ENCODE peak calls at places on chromosomes 7 and 10, in five cellular contexts. One of them, this sample, is unnamed.

GRCh38 chr7:4204530-4205165 is 477.4 kb upstream of the FOXK1 start:
- DNase-seq in left lung: no peak
- DNase-seq in CD8-positive, alpha-beta memory T cell: peak; percentile 21
- DNase-seq in H9: peak; percentile 86
- DNase-seq in CD8-positive, alpha-beta T cell: no peak
- DNase-seq in this sample: no peak

GRCh38 chr7:27775772-27776171 is 35.8 kb downstream of the TAX1BP1 start:
- DNase-seq in CD8-positive, alpha-beta T cell: no peak
- DNase-seq in CD8-positive, alpha-beta memory T cell: no peak
- DNase-seq in left lung: no peak
- DNase-seq in H9: no peak
- DNase-seq in this sample: no peak

GRCh38 chr7:18798018-18798906 is 302.7 kb downstream of the HDAC9 start:
- DNase-seq in CD8-positive, alpha-beta T cell: no peak
- DNase-seq in CD8-positive, alpha-beta memory T cell: no peak
- DNase-seq in H9: no peak
- DNase-seq in left lung: no peak
- DNase-seq in this sample: no peak

GRCh38 chr10:97426776-97427570 is 982 bp downstream of the PGAM1 start:
- DNase-seq in CD8-positive, alpha-beta memory T cell: no peak
- DNase-seq in CD8-positive, alpha-beta T cell: no peak
- DNase-seq in left lung: no peak
- DNase-seq in H9: no peak
- DNase-seq in this sample: no peak

GRCh38 chr7:105682331-105683070 is 101.2 kb upstream of the EFCAB10 start:
- DNase-seq in CD8-positive, alpha-beta memory T cell: no peak
- DNase-seq in CD8-positive, alpha-beta T cell: no peak
- DNase-seq in H9: no peak
- DNase-seq in left lung: no peak
- DNase-seq in this sample: no peak

GRCh38 chr10:34769941-34770340 is 45.2 kb downstream of the PARD3 start:
- DNase-seq in CD8-positive, alpha-beta memory T cell: no peak
- DNase-seq in CD8-positive, alpha-beta T cell: no peak
- DNase-seq in H9: no peak
- DNase-seq in left lung: no peak
- DNase-seq in this sample: no peak

GRCh38 chr10:88041243-88042161 is 178.1 kb downstream of the PTEN start:
- DNase-seq in H9: no peak
- DNase-seq in CD8-positive, alpha-beta memory T cell: no peak
- DNase-seq in CD8-positive, alpha-beta T cell: no peak
- DNase-seq in left lung: no peak
- DNase-seq in this sample: no peak

GRCh38 chr7:128831178-128831993 is 1.2 kb downstream of the FLNC start:
- DNase-seq in left lung: peak; percentile 30
- DNase-seq in H9: peak; percentile 73
- DNase-seq in CD8-positive, alpha-beta memory T cell: no peak
- DNase-seq in CD8-positive, alpha-beta T cell: no peak
- DNase-seq in this sample: no peak

GRCh38 chr7:98771519-98772241 is 98.1 kb downstream of the TMEM130 start:
- DNase-seq in CD8-positive, alpha-beta T cell: no peak
- DNase-seq in left lung: peak; percentile 73
- DNase-seq in H9: peak; percentile 45
- DNase-seq in CD8-positive, alpha-beta memory T cell: no peak
- DNase-seq in this sample: no peak

GRCh38 chr10:48611133-48611532 is 6.3 kb upstream of the ARHGAP22 start:
- DNase-seq in CD8-positive, alpha-beta memory T cell: no peak
- DNase-seq in left lung: no peak
- DNase-seq in H9: no peak
- DNase-seq in CD8-positive, alpha-beta T cell: no peak
- DNase-seq in this sample: no peak
- H3K4me1 ChIP-seq in CD8-positive, alpha-beta memory T cell: no peaks in the 10 kb centered on the region
- H3K4me1 ChIP-seq in left lung: no peaks in the 10 kb centered on the region
- H3K4me1 ChIP-seq in H9: peaks cover 4% of the 10 kb centered on the region
- H3K4me1 ChIP-seq in CD8-positive, alpha-beta T cell: no peaks in the 10 kb centered on the region
- H3K4me1 ChIP-seq in this sample: peaks cover 8% of the 10 kb centered on the region

DNA sequence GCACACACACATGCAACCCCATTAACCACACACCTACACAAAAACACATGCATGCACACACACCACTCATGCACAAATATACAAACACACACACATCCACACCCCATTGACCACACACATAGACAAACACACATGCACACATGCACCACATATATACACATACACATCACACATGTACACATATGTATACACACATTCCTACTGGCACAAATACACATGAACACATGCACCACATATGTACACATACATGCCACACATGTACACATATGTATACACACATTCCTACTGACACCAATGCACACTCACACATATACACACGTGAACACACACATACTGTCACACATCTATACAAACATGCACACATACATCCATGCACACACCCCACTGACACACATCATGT is 212.5 kb upstream of the PPP2R2D start:
- DNase-seq in H9: no peak
- DNase-seq in left lung: no peak
- DNase-seq in CD8-positive, alpha-beta T cell: no peak
- DNase-seq in CD8-positive, alpha-beta memory T cell: no peak
- DNase-seq in this sample: no peak
- H3K27me3 ChIP-seq in H9: no peaks in the 10 kb centered on the region
- H3K27me3 ChIP-seq in left lung: no peaks in the 10 kb centered on the region
- H3K27me3 ChIP-seq in CD8-positive, alpha-beta T cell: no peaks in the 10 kb centered on the region
- H3K27me3 ChIP-seq in CD8-positive, alpha-beta memory T cell: no peaks in the 10 kb centered on the region
- H3K27me3 ChIP-seq in this sample: no peaks in the 10 kb centered on the region

GRCh38 chr10:106557053-106557452 is 607.5 kb downstream of the SORCS1 start:
- DNase-seq in CD8-positive, alpha-beta T cell: no peak
- DNase-seq in CD8-positive, alpha-beta memory T cell: no peak
- DNase-seq in H9: no peak
- DNase-seq in left lung: no peak
- DNase-seq in this sample: no peak

GRCh38 chr10:106560925-106561640 is 603.4 kb downstream of the SORCS1 start:
- DNase-seq in CD8-positive, alpha-beta memory T cell: no peak
- DNase-seq in H9: no peak
- DNase-seq in left lung: no peak
- DNase-seq in CD8-positive, alpha-beta T cell: no peak
- DNase-seq in this sample: no peak

GRCh38 chr10:106555599-106555998 is 608.9 kb downstream of the SORCS1 start:
- DNase-seq in left lung: no peak
- DNase-seq in CD8-positive, alpha-beta memory T cell: no peak
- DNase-seq in H9: no peak
- DNase-seq in CD8-positive, alpha-beta T cell: no peak
- DNase-seq in this sample: no peak

GRCh38 chr10:106559442-106559841 is 605.1 kb downstream of the SORCS1 start:
- DNase-seq in CD8-positive, alpha-beta T cell: no peak
- DNase-seq in left lung: no peak
- DNase-seq in H9: no peak
- DNase-seq in CD8-positive, alpha-beta memory T cell: no peak
- DNase-seq in this sample: no peak

GRCh38 chr10:106557951-106558733 is 606.4 kb downstream of the SORCS1 start:
- DNase-seq in CD8-positive, alpha-beta memory T cell: no peak
- DNase-seq in left lung: no peak
- DNase-seq in H9: no peak
- DNase-seq in CD8-positive, alpha-beta T cell: no peak
- DNase-seq in this sample: no peak
- H3K4me1 ChIP-seq in CD8-positive, alpha-beta memory T cell: no peaks in the 10 kb centered on the region
- H3K4me1 ChIP-seq in left lung: no peaks in the 10 kb centered on the region
- H3K4me1 ChIP-seq in H9: no peaks in the 10 kb centered on the region
- H3K4me1 ChIP-seq in CD8-positive, alpha-beta T cell: no peaks in the 10 kb centered on the region
- H3K4me1 ChIP-seq in this sample: peaks cover 33% of the 10 kb centered on the region

GRCh38 chr10:7703140-7703539 is at the start of gene ITIH2:
- DNase-seq in CD8-positive, alpha-beta memory T cell: no peak
- DNase-seq in CD8-positive, alpha-beta T cell: no peak
- DNase-seq in H9: no peak
- DNase-seq in left lung: no peak
- DNase-seq in this sample: no peak
- H3K27me3 ChIP-seq in CD8-positive, alpha-beta memory T cell: peaks cover 6% of the 10 kb centered on the region
- H3K27me3 ChIP-seq in CD8-positive, alpha-beta T cell: peaks cover 7% of the 10 kb centered on the region
- H3K27me3 ChIP-seq in H9: no peaks in the 10 kb centered on the region
- H3K27me3 ChIP-seq in left lung: no peaks in the 10 kb centered on the region
- H3K27me3 ChIP-seq in this sample: no peaks in the 10 kb centered on the region

DNA sequence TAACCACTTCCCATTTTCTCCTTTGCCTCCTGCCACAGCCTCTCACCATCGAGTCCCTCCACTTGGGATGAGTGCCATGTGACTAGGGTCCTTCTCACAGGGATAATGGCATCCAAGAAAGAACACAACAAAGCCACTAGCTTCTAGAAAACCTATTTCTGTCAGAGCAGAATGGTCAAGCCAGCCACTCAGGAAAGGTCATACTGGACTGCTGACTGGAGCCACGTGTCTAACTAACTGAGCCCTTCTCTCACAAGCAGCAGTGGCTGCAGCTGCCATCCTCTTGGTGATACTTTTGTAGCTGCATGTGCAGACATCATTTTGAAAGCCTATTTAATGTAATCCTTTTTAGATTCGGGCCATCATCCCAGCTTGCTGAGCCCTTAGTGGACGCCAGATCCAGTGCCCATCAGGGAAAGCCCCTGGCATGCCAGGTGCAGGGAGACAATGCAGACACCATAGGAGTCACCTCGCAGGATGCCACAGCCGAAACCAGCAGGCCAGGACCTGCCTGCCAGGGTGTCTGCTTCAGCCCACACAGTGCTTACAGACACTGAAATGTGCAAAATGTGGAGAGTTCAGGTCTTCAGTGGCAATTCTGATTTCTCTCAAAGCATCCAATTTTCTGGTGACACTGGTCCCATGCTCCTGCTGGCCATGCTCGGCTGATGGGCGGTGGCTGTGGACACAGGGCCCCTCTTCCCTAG is 98.3 kb upstream of the DDC start:
- DNase-seq in CD8-positive, alpha-beta T cell: no peak
- DNase-seq in left lung: no peak
- DNase-seq in CD8-positive, alpha-beta memory T cell: no peak
- DNase-seq in H9: no peak
- DNase-seq in this sample: peak; percentile 65
- H3K4me1 ChIP-seq in CD8-positive, alpha-beta T cell: peaks cover 42% of the 10 kb centered on the region
- H3K4me1 ChIP-seq in left lung: peaks cover 20% of the 10 kb centered on the region
- H3K4me1 ChIP-seq in CD8-positive, alpha-beta memory T cell: peaks cover 57% of the 10 kb centered on the region
- H3K4me1 ChIP-seq in H9: no peaks in the 10 kb centered on the region
- H3K4me1 ChIP-seq in this sample: peaks cover 21% of the 10 kb centered on the region

GRCh38 chr7:114085592-114086490 is 167.0 kb upstream of the PPP1R3A start:
- DNase-seq in CD8-positive, alpha-beta memory T cell: no peak
- DNase-seq in left lung: peak; percentile 86
- DNase-seq in H9: peak; percentile 90
- DNase-seq in CD8-positive, alpha-beta T cell: no peak
- DNase-seq in this sample: no peak

GRCh38 chr7:114083714-114084113 is 164.9 kb upstream of the PPP1R3A start:
- DNase-seq in CD8-positive, alpha-beta T cell: no peak
- DNase-seq in H9: no peak
- DNase-seq in left lung: no peak
- DNase-seq in CD8-positive, alpha-beta memory T cell: no peak
- DNase-seq in this sample: no peak

GRCh38 chr7:114084381-114085312 is 165.8 kb upstream of the PPP1R3A start:
- DNase-seq in CD8-positive, alpha-beta T cell: no peak
- DNase-seq in H9: peak; percentile 50
- DNase-seq in left lung: peak; percentile 39
- DNase-seq in CD8-positive, alpha-beta memory T cell: no peak
- DNase-seq in this sample: no peak

GRCh38 chr7:114086491-114086905 is 167.7 kb upstream of the PPP1R3A start:
- DNase-seq in CD8-positive, alpha-beta memory T cell: no peak
- DNase-seq in left lung: peak; percentile 39
- DNase-seq in CD8-positive, alpha-beta T cell: no peak
- DNase-seq in H9: peak; percentile 30
- DNase-seq in this sample: no peak

GRCh38 chr7:114085313-114085591 is 166.4 kb upstream of the PPP1R3A start:
- DNase-seq in CD8-positive, alpha-beta memory T cell: no peak
- DNase-seq in left lung: no peak
- DNase-seq in H9: no peak
- DNase-seq in CD8-positive, alpha-beta T cell: no peak
- DNase-seq in this sample: no peak
- H3K27me3 ChIP-seq in CD8-positive, alpha-beta memory T cell: peaks cover 30% of the 10 kb centered on the region
- H3K27me3 ChIP-seq in left lung: peaks cover 32% of the 10 kb centered on the region
- H3K27me3 ChIP-seq in H9: peaks cover 44% of the 10 kb centered on the region
- H3K27me3 ChIP-seq in CD8-positive, alpha-beta T cell: peaks cover 30% of the 10 kb centered on the region
- H3K27me3 ChIP-seq in this sample: peaks cover 97% of the 10 kb centered on the region

GRCh38 chr7:41710838-41711237 is 7.9 kb upstream of the INHBA start:
- DNase-seq in CD8-positive, alpha-beta memory T cell: no peak
- DNase-seq in H9: no peak
- DNase-seq in CD8-positive, alpha-beta T cell: no peak
- DNase-seq in left lung: no peak
- DNase-seq in this sample: no peak
- H3K4me1 ChIP-seq in CD8-positive, alpha-beta memory T cell: peaks cover 3% of the 10 kb centered on the region
- H3K4me1 ChIP-seq in H9: no peaks in the 10 kb centered on the region
- H3K4me1 ChIP-seq in CD8-positive, alpha-beta T cell: peaks cover 3% of the 10 kb centered on the region
- H3K4me1 ChIP-seq in left lung: no peaks in the 10 kb centered on the region
- H3K4me1 ChIP-seq in this sample: no peaks in the 10 kb centered on the region

GRCh38 chr10:133090101-133090500 is 2.4 kb downstream of the ADGRA1 start:
- DNase-seq in H9: no peak
- DNase-seq in left lung: no peak
- DNase-seq in CD8-positive, alpha-beta memory T cell: no peak
- DNase-seq in CD8-positive, alpha-beta T cell: no peak
- DNase-seq in this sample: no peak
- H3K27me3 ChIP-seq in H9: peaks cover 18% of the 10 kb centered on the region
- H3K27me3 ChIP-seq in left lung: peaks cover 43% of the 10 kb centered on the region
- H3K27me3 ChIP-seq in CD8-positive, alpha-beta memory T cell: no peaks in the 10 kb centered on the region
- H3K27me3 ChIP-seq in CD8-positive, alpha-beta T cell: no peaks in the 10 kb centered on the region
- H3K27me3 ChIP-seq in this sample: peaks cover 54% of the 10 kb centered on the region

GRCh38 chr10:58517481-58518355 is 5.0 kb downstream of the BICC1 start:
- DNase-seq in CD8-positive, alpha-beta memory T cell: no peak
- DNase-seq in left lung: no peak
- DNase-seq in CD8-positive, alpha-beta T cell: no peak
- DNase-seq in H9: no peak
- DNase-seq in this sample: no peak

GRCh38 chr10:58518775-58519174 is 6.1 kb downstream of the BICC1 start:
- DNase-seq in CD8-positive, alpha-beta memory T cell: no peak
- DNase-seq in CD8-positive, alpha-beta T cell: no peak
- DNase-seq in left lung: no peak
- DNase-seq in H9: no peak
- DNase-seq in this sample: no peak

GRCh38 chr10:58516118-58516517 is 3.4 kb downstream of the BICC1 start:
- DNase-seq in H9: no peak
- DNase-seq in CD8-positive, alpha-beta memory T cell: no peak
- DNase-seq in CD8-positive, alpha-beta T cell: no peak
- DNase-seq in left lung: no peak
- DNase-seq in this sample: no peak

GRCh38 chr10:58515296-58515956 is 2.8 kb downstream of the BICC1 start:
- DNase-seq in CD8-positive, alpha-beta T cell: no peak
- DNase-seq in H9: no peak
- DNase-seq in CD8-positive, alpha-beta memory T cell: no peak
- DNase-seq in left lung: no peak
- DNase-seq in this sample: no peak

GRCh38 chr10:58517071-58517470 is 4.4 kb downstream of the BICC1 start:
- DNase-seq in left lung: no peak
- DNase-seq in CD8-positive, alpha-beta memory T cell: no peak
- DNase-seq in CD8-positive, alpha-beta T cell: no peak
- DNase-seq in H9: no peak
- DNase-seq in this sample: no peak
- H3K4me1 ChIP-seq in left lung: no peaks in the 10 kb centered on the region
- H3K4me1 ChIP-seq in CD8-positive, alpha-beta memory T cell: no peaks in the 10 kb centered on the region
- H3K4me1 ChIP-seq in CD8-positive, alpha-beta T cell: peaks cover 4% of the 10 kb centered on the region
- H3K4me1 ChIP-seq in H9: no peaks in the 10 kb centered on the region
- H3K4me1 ChIP-seq in this sample: peaks cover 22% of the 10 kb centered on the region

DNA sequence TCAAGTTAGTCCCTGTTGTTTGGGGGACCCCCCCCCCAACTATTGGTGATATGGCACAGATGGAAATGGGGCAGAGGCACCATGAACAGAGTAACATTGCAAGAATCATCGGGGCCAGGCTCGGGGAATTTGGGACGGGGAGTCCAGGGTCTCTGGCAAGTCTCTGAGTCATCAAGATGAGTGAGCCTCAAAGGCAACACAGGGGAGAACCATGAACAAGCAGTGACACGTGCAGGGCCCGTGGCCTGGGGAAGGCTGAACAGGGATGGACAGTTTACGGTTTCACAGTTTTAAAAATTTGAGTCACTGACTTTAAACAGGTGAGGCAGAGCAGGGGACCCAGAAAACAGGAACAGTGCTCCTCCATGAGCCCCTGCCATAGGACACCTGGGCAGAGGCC is 24.1 kb downstream of the CHST15 start:
- DNase-seq in CD8-positive, alpha-beta T cell: no peak
- DNase-seq in left lung: no peak
- DNase-seq in H9: no peak
- DNase-seq in CD8-positive, alpha-beta memory T cell: no peak
- DNase-seq in this sample: no peak
- H3K27me3 ChIP-seq in CD8-positive, alpha-beta T cell: no peaks in the 10 kb centered on the region
- H3K27me3 ChIP-seq in left lung: no peaks in the 10 kb centered on the region
- H3K27me3 ChIP-seq in H9: no peaks in the 10 kb centered on the region
- H3K27me3 ChIP-seq in CD8-positive, alpha-beta memory T cell: no peaks in the 10 kb centered on the region
- H3K27me3 ChIP-seq in this sample: no peaks in the 10 kb centered on the region

This sample was measured in RWPE2.